ENCODE peak calls at places on chromosomes 6 and 20, in four cellular contexts. A is RWPE2, Q is cardiac fibroblast, N is CD14-positive monocyte. Y is an unnamed sample.

GRCh38 chr20:59560588-59561227 is 43.6 kb upstream of the PHACTR3 start:
- DNase-seq in A (no peak), Q (peak), N (no peak), Y (peak)

GRCh38 chr6:26016326-26017275 is 54.0 kb downstream of the TRIM38 start:
- DNase-seq in A (no peak), Q (peak), N (no peak), Y (peak)

GRCh38 chr6:1625352-1625773 is 15.6 kb downstream of the FOXC1 start:
- DNase-seq in A (no peak), Q (peak), N (no peak), Y (no peak)

GRCh38 chr20:20685635-20686034 is 26.8 kb downstream of the RALGAPA2 start:
- DNase-seq in A (no peak), Q (no peak), N (no peak), Y (no peak)

GRCh38 chr20:41300383-41300782 is 17.1 kb downstream of the ZHX3 start:
- DNase-seq in A (no peak), Q (no peak), N (no peak), Y (no peak)

GRCh38 chr6:43500921-43501320 is 9.2 kb downstream of the LRRC73 start:
- DNase-seq in A (no peak), Q (no peak), N (no peak), Y (no peak)

GRCh38 chr6:77650098-77650663 is 2.7 kb upstream of the MEI4 start:
- DNase-seq in A (peak), Q (peak), N (no peak), Y (peak)

GRCh38 chr6:143196525-143197225 is 136.0 kb downstream of the AIG1 start:
- DNase-seq in A (no peak), Q (no peak), N (no peak), Y (no peak)

DNA sequence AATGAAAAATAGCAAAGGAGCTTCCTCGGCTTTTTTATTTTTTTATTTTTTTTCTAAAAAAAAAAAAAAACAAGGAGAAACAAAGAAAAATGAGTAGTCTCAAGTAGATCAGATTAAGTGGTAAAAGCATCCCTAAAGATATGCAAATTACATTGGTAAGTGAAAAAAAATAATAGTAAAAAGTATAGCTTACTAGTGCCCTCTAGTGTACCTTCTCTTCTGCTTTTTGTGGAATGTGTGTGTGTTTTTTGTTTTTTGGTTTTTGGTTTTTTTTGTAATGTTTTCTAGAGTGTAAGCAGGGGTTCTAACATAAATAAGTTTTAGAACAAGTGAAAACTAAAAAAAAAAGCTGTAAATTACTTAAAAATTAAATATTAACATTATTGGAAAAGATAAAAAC is 1062.0 kb downstream of the HACE1 start:
- DNase-seq in A (no peak), Q (peak), N (no peak), Y (no peak)
- TF ChIP-seq CTCF in A (peak), Q (peak), N (peak), Y (peak)

GRCh38 chr6:75349262-75349984 is 64.8 kb upstream of the TMEM30A start:
- DNase-seq in A (no peak), Q (peak), N (no peak), Y (peak)
- TF ChIP-seq CTCF in A (no peak), Q (peak), N (no peak), Y (no peak)

GRCh38 chr20:47150403-47151152 is 205.9 kb downstream of the ZMYND8 start:
- DNase-seq in A (no peak), Q (peak), N (peak), Y (peak)
- TF ChIP-seq CTCF in A (peak), Q (peak), N (peak), Y (peak)

GRCh38 chr6:170044836-170045562 is 245.9 kb downstream of the DLL1 start:
- DNase-seq in A (peak), Q (no peak), N (no peak), Y (no peak)

GRCh38 chr6:170045563-170045960 is 245.3 kb downstream of the DLL1 start:
- DNase-seq in A (peak), Q (no peak), N (no peak), Y (no peak)

GRCh38 chr6:170043150-170043819 is 247.6 kb downstream of the DLL1 start:
- DNase-seq in A (peak), Q (no peak), N (no peak), Y (no peak)

GRCh38 chr6:170042596-170043118 is 248.2 kb downstream of the DLL1 start:
- DNase-seq in A (peak), Q (no peak), N (no peak), Y (no peak)

GRCh38 chr6:170043881-170044790 is 246.7 kb downstream of the DLL1 start:
- DNase-seq in A (peak), Q (no peak), N (no peak), Y (no peak)
- TF ChIP-seq CTCF in A (no peak), Q (no peak), N (no peak), Y (no peak)

DNA sequence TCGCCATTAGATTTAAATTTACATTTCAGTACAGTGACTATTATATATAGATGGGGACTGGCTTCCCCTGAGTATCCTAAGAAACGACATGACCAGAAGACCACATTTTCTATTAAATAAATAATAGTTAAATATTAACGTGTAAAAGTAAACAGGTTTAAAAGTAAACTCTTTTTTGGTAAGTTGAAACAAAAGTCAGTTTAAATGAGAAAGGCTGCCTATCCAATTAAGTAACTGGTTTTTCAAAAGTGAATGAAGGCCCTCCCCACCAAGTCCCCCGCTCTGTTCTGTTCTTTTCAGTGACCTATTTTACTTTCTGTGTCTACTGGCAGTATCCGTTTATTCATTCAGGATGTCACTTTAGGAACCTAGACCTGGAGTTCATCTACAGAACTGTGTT is 32.0 kb downstream of the QKI start:
- DNase-seq in A (no peak), Q (no peak), N (no peak), Y (no peak)
- TF ChIP-seq CTCF in A (no peak), Q (no peak), N (no peak), Y (no peak)

GRCh38 chr6:27565839-27566779 is 93.2 kb upstream of the ZNF184 start:
- DNase-seq in A (no peak), Q (no peak), N (no peak), Y (no peak)
- TF ChIP-seq CTCF in A (peak), Q (no peak), N (no peak), Y (no peak)

GRCh38 chr6:24107294-24107693 is 18.7 kb upstream of the NRSN1 start:
- DNase-seq in A (no peak), Q (no peak), N (no peak), Y (no peak)
- TF ChIP-seq CTCF in A (no peak), Q (no peak), N (no peak), Y (no peak)

DNA sequence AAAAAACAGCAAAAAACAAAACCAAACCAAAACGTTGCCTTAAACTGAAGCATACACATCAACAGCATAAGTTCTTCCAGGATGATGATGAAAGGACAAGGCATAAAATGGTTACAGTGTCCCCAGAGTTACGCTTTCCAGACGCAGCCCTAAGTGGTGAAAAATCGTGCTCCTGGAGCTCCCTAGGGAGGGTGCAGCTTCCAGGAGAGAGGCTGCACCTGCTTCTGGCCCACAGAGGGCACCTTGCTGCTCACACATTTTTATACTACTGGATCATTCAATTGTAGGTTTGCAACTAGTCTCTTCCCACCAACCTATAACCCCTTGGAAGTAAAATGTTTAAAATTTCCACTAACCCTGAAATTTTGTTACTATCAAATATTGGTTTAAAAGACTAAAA is 115.0 kb downstream of the PRKN start:
- DNase-seq in A (no peak), Q (no peak), N (no peak), Y (no peak)
- TF ChIP-seq CTCF in A (no peak), Q (no peak), N (no peak), Y (no peak)